ENCODE peak calls at places on chromosomes 1 and 21, in nine cellular contexts. D is right lobe of liver; J is activated CD4-positive, CD25-positive, alpha-beta regulatory T cell; I is HFF-Myc; L is AG08396; Q is HFFc6; C is T-helper 9 cell; O is NCI-H1417; Y is lower leg skin. V is an unnamed sample.

GRCh38 chr1:91754348-91754747 is 131.6 kb downstream of the TGFBR3 start:
- DNase-seq in D (no peak), J (no peak), I (no peak), L (no peak), Q (peak), C (no peak), O (no peak), Y (no peak), V (no peak)

GRCh38 chr1:97433520-97434175 is 487.2 kb downstream of the DPYD start:
- DNase-seq in D (no peak), J (no peak), I (peak), L (peak), Q (peak), C (no peak), O (no peak), Y (no peak), V (no peak)

GRCh38 chr21:33651965-33652680 is 9.8 kb downstream of the ITSN1 start:
- DNase-seq in D (no peak), J (no peak), I (no peak), L (no peak), Q (no peak), C (no peak), O (peak), Y (no peak), V (peak)

GRCh38 chr1:205375816-205376545 is 19.3 kb upstream of the KLHDC8A start:
- DNase-seq in D (no peak), J (no peak), I (no peak), L (peak), Q (peak), C (no peak), O (peak), Y (no peak), V (peak)

GRCh38 chr21:37670883-37671282 is 245.4 kb downstream of the KCNJ6 start:
- DNase-seq in D (no peak), J (no peak), I (no peak), L (peak), Q (no peak), C (no peak), O (no peak), Y (no peak), V (no peak)

GRCh38 chr1:91569411-91570104 is 68.9 kb downstream of the CDC7 start:
- DNase-seq in D (no peak), J (no peak), I (peak), L (peak), Q (peak), C (no peak), O (no peak), Y (peak), V (no peak)

GRCh38 chr1:228141871-228142615 is 2.0 kb downstream of the GUK1 start:
- DNase-seq in D (peak), J (no peak), I (no peak), L (no peak), Q (no peak), C (no peak), O (no peak), Y (peak), V (no peak)

GRCh38 chr1:7008975-7009740 is 223.9 kb downstream of the CAMTA1 start:
- DNase-seq in D (no peak), J (no peak), I (no peak), L (no peak), Q (no peak), C (no peak), O (no peak), Y (no peak), V (no peak)

GRCh38 chr1:168803696-168804510 is 74.9 kb upstream of the DPT start:
- DNase-seq in D (no peak), J (no peak), I (no peak), L (no peak), Q (no peak), C (no peak), O (no peak), Y (no peak), V (peak)

GRCh38 chr21:36861595-36861883 is 104.9 kb downstream of the HLCS start:
- DNase-seq in D (no peak), J (no peak), I (no peak), L (no peak), Q (no peak), C (no peak), O (no peak), Y (no peak), V (no peak)

GRCh38 chr1:190633488-190633887 is 155.8 kb upstream of the BRINP3 start:
- DNase-seq in D (no peak), J (no peak), I (no peak), L (no peak), Q (no peak), C (no peak), O (no peak), Y (no peak), V (no peak)

GRCh38 chr21:26224351-26224750 is 53.8 kb upstream of the APP start:
- DNase-seq in D (no peak), J (no peak), I (no peak), L (no peak), Q (no peak), C (no peak), O (no peak), Y (no peak), V (no peak)

GRCh38 chr1:160247053-160247452 is 15.3 kb downstream of the DCAF8 start:
- DNase-seq in D (no peak), J (no peak), I (no peak), L (no peak), Q (no peak), C (no peak), O (no peak), Y (no peak), V (no peak)

GRCh38 chr1:15218287-15219279 is 28.4 kb upstream of the FHAD1 start:
- DNase-seq in D (no peak), J (no peak), I (peak), L (peak), Q (peak), C (no peak), O (no peak), Y (no peak), V (no peak)

GRCh38 chr21:27498025-27498424 is 531.1 kb upstream of the ADAMTS5 start:
- DNase-seq in D (no peak), J (no peak), I (no peak), L (no peak), Q (no peak), C (no peak), O (no peak), Y (no peak), V (no peak)

GRCh38 chr1:84145051-84145450 is 980 bp downstream of the PRKACB start:
- DNase-seq in D (no peak), J (no peak), I (no peak), L (no peak), Q (no peak), C (no peak), O (no peak), Y (no peak), V (no peak)

GRCh38 chr1:156165083-156165482 is 11.7 kb downstream of the SEMA4A start:
- DNase-seq in D (no peak), J (no peak), I (no peak), L (no peak), Q (no peak), C (no peak), O (no peak), Y (no peak), V (no peak)

GRCh38 chr1:203649551-203650011 is 22.9 kb downstream of the ATP2B4 start:
- DNase-seq in D (no peak), J (no peak), I (no peak), L (no peak), Q (no peak), C (no peak), O (no peak), Y (no peak), V (no peak)

GRCh38 chr1:76759950-76760349 is 107.3 kb upstream of the ST6GALNAC5 start:
- DNase-seq in D (no peak), J (no peak), I (no peak), L (no peak), Q (no peak), C (no peak), O (peak), Y (no peak), V (peak)

GRCh38 chr1:200795151-200795550 is 56.5 kb downstream of the CAMSAP2 start:
- DNase-seq in D (no peak), J (no peak), I (no peak), L (peak), Q (peak), C (no peak), O (no peak), Y (no peak), V (no peak)

GRCh38 chr21:41926068-41926806 is 27.6 kb downstream of the C2CD2 start:
- DNase-seq in D (no peak), J (peak), I (no peak), L (peak), Q (no peak), C (no peak), O (no peak), Y (no peak), V (no peak)